ENCODE peak calls at places on chromosomes 6 and 20, in ten cellular contexts. C is stomach, Y is endothelial cell of umbilical vein, F is prostate gland, E is ovary, X is adrenal gland, K is breast epithelium, J is A549, N is suprapubic skin, M is HCT116. B is an unnamed sample.

GRCh38 chr6:123587838-123588545 is 48.8 kb downstream of the TRDN start:
- DNase-seq in C (no peak), Y (no peak), F (no peak), E (no peak), X (no peak), K (no peak), J (no peak), N (no peak), M (no peak), B (no peak)

GRCh38 chr20:23879811-23880374 is 345 bp upstream of the CST5 start:
- DNase-seq in C (no peak), Y (no peak), F (no peak), E (no peak), X (no peak), K (no peak), J (no peak), N (no peak), M (no peak), B (peak; percentile 34)

GRCh38 chr6:44464527-44465310 is 77.2 kb downstream of the CDC5L start:
- DNase-seq in C (no peak), Y (no peak), F (no peak), E (peak; percentile 82), X (peak; percentile 92), K (no peak), J (no peak), N (no peak), M (no peak), B (peak; percentile 28)

GRCh38 chr20:20390393-20390792 is 22.5 kb downstream of the INSM1 start:
- DNase-seq in C (no peak), Y (no peak), F (no peak), E (no peak), X (no peak), K (no peak), J (no peak), N (no peak), M (no peak), B (no peak)

GRCh38 chr6:126422912-126423311 is 83.0 kb downstream of the CENPW start:
- DNase-seq in C (no peak), Y (no peak), F (no peak), E (no peak), X (no peak), K (no peak), J (no peak), N (no peak), M (no peak), B (no peak)

GRCh38 chr6:147023581-147023980 is 180.6 kb upstream of the STXBP5 start:
- DNase-seq in C (no peak), Y (no peak), F (no peak), E (no peak), X (no peak), K (no peak), J (no peak), N (no peak), M (no peak), B (no peak)

GRCh38 chr6:31821301-31822037 is 6.1 kb upstream of the HSPA1B start:
- DNase-seq in C (peak; percentile 84), Y (peak; percentile 69), F (peak; percentile 59), E (peak; percentile 82), X (peak; percentile 79), K (no peak), J (peak; percentile 30), N (peak; percentile 91), M (no peak), B (peak; percentile 57)

GRCh38 chr20:1883986-1884385 is 11.2 kb upstream of the SIRPA start:
- DNase-seq in C (no peak), Y (no peak), F (no peak), E (no peak), X (no peak), K (no peak), J (no peak), N (no peak), M (no peak), B (no peak)

GRCh38 chr20:41175201-41175651 is 37.9 kb downstream of the PLCG1 start:
- DNase-seq in C (peak; percentile 7), Y (no peak), F (peak; percentile 1), E (no peak), X (peak; percentile 19), K (peak; percentile 27), J (no peak), N (peak; percentile 53), M (no peak), B (no peak)

GRCh38 chr6:146433881-146434741 is 109.5 kb upstream of the RAB32 start:
- DNase-seq in C (no peak), Y (no peak), F (no peak), E (no peak), X (no peak), K (no peak), J (no peak), N (no peak), M (no peak), B (peak; percentile 27)

GRCh38 chr6:32969685-32970412 is 1.5 kb downstream of the BRD2 start:
- DNase-seq in C (peak; percentile 76), Y (peak; percentile 81), F (peak; percentile 69), E (peak; percentile 81), X (peak; percentile 88), K (peak; percentile 67), J (peak; percentile 44), N (peak; percentile 86), M (peak; percentile 82), B (peak; percentile 71)

GRCh38 chr6:113824411-113824810 is 32.7 kb upstream of the MARCKS start:
- DNase-seq in C (no peak), Y (no peak), F (no peak), E (no peak), X (no peak), K (no peak), J (no peak), N (no peak), M (no peak), B (peak; percentile 22)

GRCh38 chr6:110353420-110353819 is 4.7 kb downstream of the METTL24 start:
- DNase-seq in C (no peak), Y (no peak), F (no peak), E (no peak), X (no peak), K (no peak), J (no peak), N (no peak), M (no peak), B (no peak)

GRCh38 chr6:108966855-108967755 is 118.9 kb downstream of the ARMC2 start:
- DNase-seq in C (peak; percentile 41), Y (peak; percentile 28), F (no peak), E (peak; percentile 44), X (no peak), K (no peak), J (no peak), N (no peak), M (peak; percentile 7), B (no peak)
- TF ChIP-seq POLR2A in C (no peak), Y (no peak), F (no peak), E (no peak), X (no peak), K (no peak), J (no peak), N (no peak), M (no peak), B (no peak)

DNA sequence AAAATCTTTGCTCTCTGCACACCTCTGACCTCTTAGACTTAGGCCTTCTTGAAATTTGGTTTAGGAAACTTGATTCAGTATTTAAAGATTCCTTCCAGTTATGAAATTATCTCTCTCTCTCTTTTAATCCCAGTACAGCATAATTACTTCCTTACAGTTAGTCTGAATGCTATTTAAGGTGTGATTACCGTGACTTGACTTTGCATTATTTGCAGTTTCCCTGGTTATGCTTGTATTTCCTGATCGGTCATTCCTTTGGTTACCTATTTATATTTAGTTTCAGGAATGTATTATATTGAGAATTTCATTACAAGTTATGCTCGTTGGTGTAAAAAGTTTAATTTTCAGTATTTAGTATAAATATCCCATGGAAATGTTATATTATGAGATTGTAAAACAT is 16.3 kb downstream of the TMEM170B start:
- DNase-seq in C (no peak), Y (no peak), F (no peak), E (no peak), X (no peak), K (no peak), J (no peak), N (no peak), M (no peak), B (no peak)
- H3K4me1 ChIP-seq in C (peaks cover 6% of the 10 kb centered on the region), Y (no peaks in the 10 kb centered on the region), F (no peaks in the 10 kb centered on the region), E (no peaks in the 10 kb centered on the region), X (no peaks in the 10 kb centered on the region), K (no peaks in the 10 kb centered on the region), J (no peaks in the 10 kb centered on the region), N (no peaks in the 10 kb centered on the region), M (no peaks in the 10 kb centered on the region), B (peaks cover 6% of the 10 kb centered on the region)

DNA sequence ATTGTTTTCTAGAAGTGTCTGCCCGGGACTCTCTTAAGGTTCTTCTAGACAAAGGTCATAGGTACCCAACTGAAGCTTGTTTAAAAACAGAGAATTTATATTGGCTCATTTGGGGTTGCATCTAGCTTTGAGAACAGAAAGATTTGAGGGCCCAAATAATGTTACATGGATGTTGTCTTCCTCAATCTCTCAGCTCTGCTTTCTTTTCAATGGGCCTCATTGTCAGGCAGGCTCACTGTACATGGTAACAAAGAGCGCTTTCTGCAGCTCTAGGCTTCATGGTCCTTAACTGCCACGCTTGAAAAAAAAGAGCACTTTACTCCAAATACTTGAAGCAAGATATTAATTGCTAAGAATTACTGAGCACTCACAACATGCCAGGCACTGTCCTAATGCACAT is 22.2 kb downstream of the NHLRC1 start:
- DNase-seq in C (no peak), Y (no peak), F (no peak), E (no peak), X (no peak), K (no peak), J (no peak), N (no peak), M (no peak), B (no peak)
- TF ChIP-seq POLR2A in C (no peak), Y (no peak), F (no peak), E (no peak), X (no peak), K (no peak), J (no peak), N (no peak), M (no peak), B (no peak)

GRCh38 chr6:142854589-142855488 is 90.1 kb downstream of the HIVEP2 start:
- DNase-seq in C (no peak), Y (no peak), F (no peak), E (no peak), X (no peak), K (no peak), J (no peak), N (no peak), M (no peak), B (no peak)
- H3K4me1 ChIP-seq in C (peaks cover 53% of the 10 kb centered on the region), Y (peaks cover 7% of the 10 kb centered on the region), F (no peaks in the 10 kb centered on the region), E (peaks cover 10% of the 10 kb centered on the region), X (peaks cover 8% of the 10 kb centered on the region), K (no peaks in the 10 kb centered on the region), J (peaks cover 12% of the 10 kb centered on the region), N (peaks cover 23% of the 10 kb centered on the region), M (no peaks in the 10 kb centered on the region), B (peaks cover 25% of the 10 kb centered on the region)

B was measured in body of pancreas.